ENCODE peak calls at places on chromosomes 2 and 18, in seven cellular contexts. U is NCI-H1417 treated with DMSO at 0.1 percent for 48 hours; P is skeletal muscle cell; Q is stomach; K is stimulated activated CD4-positive, alpha-beta T cell treated with anti-CD3 and anti-CD28 coated beads, Interleukin-2, amount 100 ng/mL, for 48 hours; V is H4; C is upper lobe of right lung. F is an unnamed sample.
A peak's percentile ranks its signal among the peaks of the same experiment; 100 is the strongest.

GRCh38 chr18:77088977-77089795 is 43.4 kb downstream of the MBP start:
- DNase-seq in U (no peak), P (no peak), K (no peak), Q (peak; percentile 57), C (peak; percentile 81), V (no peak), F (peak; percentile 76)

GRCh38 chr2:98507940-98508689 is 63.5 kb downstream of the INPP4A start:
- DNase-seq in P (no peak), V (no peak), C (peak; percentile 74), Q (no peak), U (no peak), K (no peak), F (no peak)

GRCh38 chr18:57956495-57956894 is 87.5 kb upstream of the NEDD4L start:
- DNase-seq in Q (no peak), U (no peak), P (no peak), C (no peak), V (no peak), K (no peak), F (no peak)

GRCh38 chr2:189466656-189467055 is 25.4 kb downstream of the WDR75 start:
- DNase-seq in Q (no peak), V (peak; percentile 22), C (no peak), K (no peak), P (peak; percentile 1), U (no peak), F (peak; percentile 33)

GRCh38 chr2:73944714-73945113 is 18.0 kb downstream of the DGUOK start:
- DNase-seq in K (no peak), U (no peak), C (no peak), Q (no peak), P (no peak), V (no peak), F (no peak)

GRCh38 chr2:21265752-21266151 is 142.0 kb downstream of the TDRD15 start:
- DNase-seq in Q (no peak), P (no peak), C (no peak), V (no peak), K (no peak), U (no peak), F (no peak)

GRCh38 chr2:12325806-12326205 is 390.9 kb upstream of the TRIB2 start:
- DNase-seq in U (no peak), Q (peak; percentile 53), P (no peak), K (no peak), V (peak; percentile 76), C (no peak), F (peak; percentile 39)

GRCh38 chr2:79009388-79009787 is 16.1 kb upstream of the REG3G start:
- DNase-seq in C (no peak), Q (no peak), U (no peak), K (no peak), V (no peak), P (no peak), F (no peak)

GRCh38 chr2:17814601-17815000 is 1.7 kb upstream of the MSGN1 start:
- DNase-seq in C (no peak), Q (no peak), U (no peak), V (no peak), K (no peak), P (no peak), F (no peak)

GRCh38 chr2:201472411-201472810 is 20.9 kb downstream of the STRADB start:
- DNase-seq in U (no peak), C (no peak), Q (no peak), K (no peak), V (no peak), P (no peak), F (no peak)

GRCh38 chr2:233083782-233084181 is 23.6 kb downstream of the INPP5D start:
- DNase-seq in K (no peak), Q (no peak), V (no peak), U (no peak), C (peak; percentile 28), P (no peak), F (no peak)

GRCh38 chr2:74743778-74744177 is 89.7 kb downstream of the SEMA4F start:
- DNase-seq in K (no peak), C (no peak), V (no peak), Q (no peak), P (no peak), U (no peak), F (no peak)

GRCh38 chr2:222410534-222410933 is 13.8 kb upstream of the SGPP2 start:
- DNase-seq in C (no peak), U (no peak), P (no peak), K (no peak), Q (no peak), V (no peak), F (peak; percentile 70)

GRCh38 chr2:119888673-119889072 is 124.2 kb upstream of the EPB41L5 start:
- DNase-seq in K (no peak), Q (no peak), C (no peak), P (peak; percentile 78), U (no peak), V (no peak), F (peak; percentile 24)

GRCh38 chr18:70683263-70683662 is 394.4 kb downstream of the SOCS6 start:
- DNase-seq in K (no peak), U (no peak), Q (no peak), V (no peak), C (no peak), P (no peak), F (no peak)